ENCODE peak calls at places on chromosomes 13 and 19, in five cellular contexts. C is psoas muscle, L is fibroblast of the aortic adventitia, G is fibroblast of mammary gland, Q is bronchial epithelial cell. O is an unnamed sample.

GRCh38 chr19:13234518-13234917 is 84.3 kb downstream of the IER2 start:
- DNase-seq in G (peak), Q (no peak), C (peak), L (peak), O (peak)

GRCh38 chr19:28185646-28186045 is 1027.3 kb downstream of the UQCRFS1 start:
- DNase-seq in G (peak), Q (no peak), L (peak), C (no peak), O (no peak)

GRCh38 chr19:49395581-49396407 is 7.7 kb downstream of the KASH5 start:
- DNase-seq in C (no peak), L (no peak), Q (peak), G (no peak), O (no peak)

GRCh38 chr13:78660130-78660857 is 1.3 kb upstream of the OBI1 start:
- DNase-seq in G (peak), L (peak), Q (no peak), C (peak), O (peak)

GRCh38 chr13:101242720-101243119 is 173.6 kb downstream of the NALCN start:
- DNase-seq in G (peak), L (no peak), C (no peak), Q (peak), O (no peak)

GRCh38 chr19:58451358-58452101 is at the start of gene ZNF324B:
- DNase-seq in G (peak), L (peak), C (peak), Q (peak), O (peak)

GRCh38 chr19:47284324-47284899 is 9.7 kb downstream of the INAFM1 start:
- DNase-seq in L (peak), Q (peak), G (peak), C (no peak), O (peak)

GRCh38 chr19:56321254-56321980 is 6.8 kb upstream of the ZSCAN5A start:
- DNase-seq in L (no peak), C (no peak), Q (no peak), G (no peak), O (no peak)

GRCh38 chr13:44768775-44769578 is 192.8 kb upstream of the TSC22D1 start:
- DNase-seq in L (peak), G (peak), Q (no peak), C (no peak), O (no peak)

GRCh38 chr13:101289764-101290163 is 126.5 kb downstream of the NALCN start:
- DNase-seq in G (peak), C (no peak), Q (peak), L (peak), O (peak)

GRCh38 chr19:33997690-33998089 is 174.6 kb upstream of the LSM14A start:
- DNase-seq in L (peak), C (no peak), Q (no peak), G (no peak), O (no peak)

GRCh38 chr13:38180670-38181069 is 169.0 kb upstream of the UFM1 start:
- DNase-seq in Q (no peak), L (no peak), C (no peak), G (no peak), O (no peak)

GRCh38 chr19:15836595-15837398 is 21.3 kb upstream of the OR10H1 start:
- DNase-seq in C (peak), L (peak), G (peak), Q (peak), O (peak)

GRCh38 chr13:62171697-62172096 is 756.0 kb upstream of the PCDH20 start:
- DNase-seq in L (no peak), C (no peak), Q (no peak), G (no peak), O (no peak)

GRCh38 chr19:16594131-16594586 is 21.9 kb upstream of the SLC35E1 start:
- DNase-seq in C (no peak), G (no peak), Q (no peak), L (no peak), O (no peak)

GRCh38 chr19:7705387-7706187 is 3.7 kb upstream of the FCER2 start:
- DNase-seq in G (no peak), L (no peak), C (peak), Q (no peak), O (no peak)

GRCh38 chr13:69155136-69155535 is 952.5 kb upstream of the ATXN8OS start:
- DNase-seq in C (no peak), G (no peak), Q (no peak), L (no peak), O (no peak)

GRCh38 chr19:47766359-47766620 is 12.2 kb upstream of the SELENOW start:
- DNase-seq in Q (no peak), G (no peak), C (no peak), L (no peak), O (no peak)

GRCh38 chr13:45055198-45055901 is 65.0 kb upstream of the GTF2F2 start:
- DNase-seq in L (peak), C (no peak), G (peak), Q (peak), O (peak)

GRCh38 chr19:43584484-43584883 is 8.9 kb downstream of the PINLYP start:
- DNase-seq in G (no peak), C (no peak), Q (no peak), L (no peak), O (no peak)

GRCh38 chr19:32570081-32570785 is 10.8 kb upstream of the PDCD5 start:
- DNase-seq in C (peak), Q (peak), L (peak), G (peak), O (peak)
- TF ChIP-seq CTCF in C (peak), Q (peak), L (peak), G (peak), O (peak)

GRCh38 chr19:35714601-35715354 is 3.0 kb upstream of the KMT2B start:
- DNase-seq in C (no peak), Q (no peak), L (no peak), G (no peak), O (no peak)
- TF ChIP-seq CTCF in C (no peak), Q (no peak), L (no peak), G (no peak), O (no peak)

GRCh38 chr13:35210234-35210633 is 266.3 kb downstream of the MAB21L1 start:
- DNase-seq in L (peak), Q (peak), C (no peak), G (peak), O (no peak)
- TF ChIP-seq CTCF in L (no peak), Q (no peak), C (no peak), G (peak), O (peak)

GRCh38 chr13:52665325-52665724 is 12.7 kb downstream of the SUGT1 start:
- DNase-seq in C (no peak), G (peak), Q (peak), L (peak), O (peak)
- TF ChIP-seq CTCF in C (peak), G (peak), Q (peak), L (peak), O (peak)

GRCh38 chr19:1261512-1261862 is 7.6 kb upstream of the CIRBP start:
- DNase-seq in L (no peak), G (no peak), Q (no peak), C (peak), O (no peak)
- TF ChIP-seq CTCF in L (peak), G (no peak), Q (peak), C (no peak), O (peak)

GRCh38 chr19:3387645-3388589 is 21.5 kb downstream of the NFIC start:
- DNase-seq in G (peak), C (peak), Q (peak), L (peak), O (no peak)
- TF ChIP-seq CTCF in G (no peak), C (no peak), Q (no peak), L (no peak), O (no peak)

DNA sequence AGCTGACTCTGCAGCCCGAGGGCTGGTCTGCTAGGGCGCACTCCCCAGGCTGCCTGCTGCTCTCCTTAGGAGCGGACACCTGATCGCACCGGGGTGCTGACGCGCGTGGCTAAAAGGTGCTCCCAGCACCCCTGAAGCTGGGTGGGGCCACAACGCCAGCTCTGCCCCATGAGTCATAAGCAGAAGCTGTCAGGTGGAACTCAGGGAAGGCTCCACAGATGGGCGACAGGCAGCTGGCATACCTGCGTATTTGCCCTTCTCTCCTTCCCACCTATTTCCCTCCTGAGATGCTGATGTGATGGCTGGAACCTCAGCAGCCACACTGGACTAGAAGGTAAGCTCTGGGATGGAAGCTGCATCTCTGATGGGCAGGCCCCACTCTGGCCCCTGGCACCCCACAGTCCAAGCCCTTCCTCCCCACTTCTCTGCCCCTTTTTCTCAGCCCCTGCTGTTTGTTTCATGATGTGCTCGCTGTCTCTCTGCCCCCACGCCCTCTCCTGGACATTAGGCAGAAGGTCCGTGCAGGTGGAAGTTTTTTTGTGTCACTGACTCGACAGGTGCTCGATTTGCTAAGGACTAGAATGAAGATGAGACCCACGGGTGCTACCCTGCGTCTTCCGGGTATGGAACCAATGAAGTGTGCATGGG is 30.3 kb upstream of the CACTIN start:
- DNase-seq in C (no peak), Q (peak), G (no peak), L (no peak), O (no peak)
- TF ChIP-seq CTCF in C (no peak), Q (no peak), G (no peak), L (peak), O (peak)

GRCh38 chr19:40804783-40805242 is 5.8 kb downstream of the EGLN2 start:
- DNase-seq in C (no peak), Q (no peak), L (no peak), G (no peak), O (no peak)
- TF ChIP-seq CTCF in C (no peak), Q (peak), L (no peak), G (no peak), O (peak)

GRCh38 chr19:1130801-1131717 is 27.3 kb downstream of the GPX4 start:
- DNase-seq in C (no peak), G (no peak), Q (no peak), L (peak), O (no peak)
- TF ChIP-seq CTCF in C (no peak), G (no peak), Q (no peak), L (no peak), O (no peak)

DNA sequence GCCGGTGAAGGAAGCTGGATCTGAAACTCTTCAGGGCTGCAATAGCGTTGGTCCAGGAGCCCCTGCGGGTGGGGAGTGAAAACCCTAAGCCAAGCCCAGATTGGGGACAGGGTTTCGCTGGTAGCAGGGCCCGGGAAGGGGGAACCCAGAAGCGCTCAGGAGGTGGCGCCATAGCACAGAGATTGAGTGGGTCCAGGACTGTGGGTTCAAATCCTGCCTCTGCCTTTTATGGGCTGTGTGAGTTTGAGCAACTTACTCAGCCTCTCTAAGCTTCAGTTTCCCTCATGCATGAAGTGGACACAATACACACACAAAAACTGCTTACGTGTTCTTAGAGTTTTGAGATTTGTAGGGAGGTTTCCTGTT is 8.3 kb upstream of the SYCN start:
- DNase-seq in L (peak), Q (no peak), G (peak), C (no peak), O (no peak)
- TF ChIP-seq CTCF in L (peak), Q (peak), G (peak), C (no peak), O (peak)

O was measured in HFFc6.